ENCODE peak calls at places on chromosomes 6 and 20, in eight cellular contexts. One of them, this sample, is unnamed.

GRCh38 chr6:8705435-8706020 is 270.2 kb upstream of the SLC35B3 start:
- DNase-seq in astrocyte of the spinal cord: no peak
- DNase-seq in OCI-LY7: no peak
- DNase-seq in HFF-Myc: no peak
- DNase-seq in CD8-positive, alpha-beta T cell: no peak
- DNase-seq in omental fat pad: no peak
- DNase-seq in AG20443: no peak
- DNase-seq in effector memory CD8-positive, alpha-beta T cell: no peak
- DNase-seq in this sample: no peak

GRCh38 chr6:46325561-46326525 is 155.1 kb upstream of the ENPP5 start:
- DNase-seq in astrocyte of the spinal cord: peak; percentile 68
- DNase-seq in OCI-LY7: peak; percentile 7
- DNase-seq in HFF-Myc: peak; percentile 61
- DNase-seq in CD8-positive, alpha-beta T cell: no peak
- DNase-seq in omental fat pad: no peak
- DNase-seq in AG20443: peak; percentile 67
- DNase-seq in effector memory CD8-positive, alpha-beta T cell: peak; percentile 38
- DNase-seq in this sample: peak; percentile 55

GRCh38 chr6:169824021-169824420 is 72.6 kb downstream of the ERMARD start:
- DNase-seq in astrocyte of the spinal cord: no peak
- DNase-seq in OCI-LY7: no peak
- DNase-seq in HFF-Myc: no peak
- DNase-seq in CD8-positive, alpha-beta T cell: no peak
- DNase-seq in omental fat pad: no peak
- DNase-seq in AG20443: no peak
- DNase-seq in effector memory CD8-positive, alpha-beta T cell: no peak
- DNase-seq in this sample: no peak

GRCh38 chr6:20778460-20778859 is 244.2 kb downstream of the CDKAL1 start:
- DNase-seq in astrocyte of the spinal cord: no peak
- DNase-seq in OCI-LY7: no peak
- DNase-seq in HFF-Myc: no peak
- DNase-seq in CD8-positive, alpha-beta T cell: no peak
- DNase-seq in omental fat pad: no peak
- DNase-seq in AG20443: no peak
- DNase-seq in effector memory CD8-positive, alpha-beta T cell: no peak
- DNase-seq in this sample: no peak

GRCh38 chr6:41200901-41201783 is at the start of gene TREML2:
- DNase-seq in astrocyte of the spinal cord: no peak
- DNase-seq in OCI-LY7: peak; percentile 87
- DNase-seq in HFF-Myc: no peak
- DNase-seq in CD8-positive, alpha-beta T cell: no peak
- DNase-seq in omental fat pad: no peak
- DNase-seq in AG20443: no peak
- DNase-seq in effector memory CD8-positive, alpha-beta T cell: no peak
- DNase-seq in this sample: no peak

GRCh38 chr6:160112628-160113294 is 8.9 kb upstream of the SLC22A1 start:
- DNase-seq in astrocyte of the spinal cord: no peak
- DNase-seq in OCI-LY7: no peak
- DNase-seq in HFF-Myc: no peak
- DNase-seq in CD8-positive, alpha-beta T cell: no peak
- DNase-seq in omental fat pad: no peak
- DNase-seq in AG20443: no peak
- DNase-seq in effector memory CD8-positive, alpha-beta T cell: no peak
- DNase-seq in this sample: no peak

GRCh38 chr6:53466257-53466656 is 78.6 kb downstream of the GCLC start:
- DNase-seq in astrocyte of the spinal cord: no peak
- DNase-seq in OCI-LY7: no peak
- DNase-seq in HFF-Myc: no peak
- DNase-seq in CD8-positive, alpha-beta T cell: no peak
- DNase-seq in omental fat pad: no peak
- DNase-seq in AG20443: no peak
- DNase-seq in effector memory CD8-positive, alpha-beta T cell: no peak
- DNase-seq in this sample: no peak

GRCh38 chr6:16437984-16438383 is 199.6 kb downstream of the GMPR start:
- DNase-seq in astrocyte of the spinal cord: no peak
- DNase-seq in OCI-LY7: no peak
- DNase-seq in HFF-Myc: no peak
- DNase-seq in CD8-positive, alpha-beta T cell: peak; percentile 26
- DNase-seq in omental fat pad: no peak
- DNase-seq in AG20443: no peak
- DNase-seq in effector memory CD8-positive, alpha-beta T cell: peak; percentile 36
- DNase-seq in this sample: no peak

GRCh38 chr20:33676652-33677645 is 2.7 kb upstream of the NECAB3 start:
- DNase-seq in astrocyte of the spinal cord: no peak
- DNase-seq in OCI-LY7: no peak
- DNase-seq in HFF-Myc: no peak
- DNase-seq in CD8-positive, alpha-beta T cell: no peak
- DNase-seq in omental fat pad: no peak
- DNase-seq in AG20443: no peak
- DNase-seq in effector memory CD8-positive, alpha-beta T cell: no peak
- DNase-seq in this sample: no peak

GRCh38 chr6:126033696-126034095 is 47.4 kb downstream of the TRMT11 start:
- DNase-seq in astrocyte of the spinal cord: peak; percentile 92
- DNase-seq in OCI-LY7: peak; percentile 18
- DNase-seq in HFF-Myc: peak; percentile 82
- DNase-seq in CD8-positive, alpha-beta T cell: no peak
- DNase-seq in omental fat pad: no peak
- DNase-seq in AG20443: peak; percentile 83
- DNase-seq in effector memory CD8-positive, alpha-beta T cell: no peak
- DNase-seq in this sample: peak; percentile 87

GRCh38 chr6:148620579-148621298 is 126.1 kb upstream of the UST start:
- DNase-seq in astrocyte of the spinal cord: no peak
- DNase-seq in OCI-LY7: no peak
- DNase-seq in HFF-Myc: no peak
- DNase-seq in CD8-positive, alpha-beta T cell: no peak
- DNase-seq in omental fat pad: no peak
- DNase-seq in AG20443: no peak
- DNase-seq in effector memory CD8-positive, alpha-beta T cell: no peak
- DNase-seq in this sample: no peak

GRCh38 chr6:21845018-21845417 is 251.5 kb downstream of the SOX4 start:
- DNase-seq in astrocyte of the spinal cord: no peak
- DNase-seq in OCI-LY7: no peak
- DNase-seq in HFF-Myc: no peak
- DNase-seq in CD8-positive, alpha-beta T cell: no peak
- DNase-seq in omental fat pad: no peak
- DNase-seq in AG20443: peak; percentile 19
- DNase-seq in effector memory CD8-positive, alpha-beta T cell: no peak
- DNase-seq in this sample: no peak

GRCh38 chr20:22775256-22775655 is 190.9 kb upstream of the FOXA2 start:
- DNase-seq in astrocyte of the spinal cord: no peak
- DNase-seq in OCI-LY7: no peak
- DNase-seq in HFF-Myc: no peak
- DNase-seq in CD8-positive, alpha-beta T cell: no peak
- DNase-seq in omental fat pad: no peak
- DNase-seq in AG20443: no peak
- DNase-seq in effector memory CD8-positive, alpha-beta T cell: no peak
- DNase-seq in this sample: no peak

GRCh38 chr6:6649824-6650349 is 61.4 kb downstream of the LY86 start:
- DNase-seq in astrocyte of the spinal cord: no peak
- DNase-seq in OCI-LY7: no peak
- DNase-seq in HFF-Myc: no peak
- DNase-seq in CD8-positive, alpha-beta T cell: no peak
- DNase-seq in omental fat pad: no peak
- DNase-seq in AG20443: no peak
- DNase-seq in effector memory CD8-positive, alpha-beta T cell: no peak
- DNase-seq in this sample: no peak

GRCh38 chr20:17525650-17526049 is 5.5 kb downstream of the BFSP1 start:
- DNase-seq in astrocyte of the spinal cord: no peak
- DNase-seq in OCI-LY7: peak; percentile 48
- DNase-seq in HFF-Myc: no peak
- DNase-seq in CD8-positive, alpha-beta T cell: no peak
- DNase-seq in omental fat pad: no peak
- DNase-seq in AG20443: no peak
- DNase-seq in effector memory CD8-positive, alpha-beta T cell: peak; percentile 18
- DNase-seq in this sample: no peak

GRCh38 chr20:29876911-29877285 is 1380.6 kb upstream of the DEFB115 start:
- DNase-seq in astrocyte of the spinal cord: no peak
- DNase-seq in OCI-LY7: no peak
- DNase-seq in HFF-Myc: no peak
- DNase-seq in CD8-positive, alpha-beta T cell: no peak
- DNase-seq in omental fat pad: no peak
- DNase-seq in AG20443: no peak
- DNase-seq in effector memory CD8-positive, alpha-beta T cell: no peak
- DNase-seq in this sample: no peak

GRCh38 chr6:14426281-14426680 is 308.7 kb downstream of the CD83 start:
- DNase-seq in astrocyte of the spinal cord: no peak
- DNase-seq in OCI-LY7: no peak
- DNase-seq in HFF-Myc: no peak
- DNase-seq in CD8-positive, alpha-beta T cell: no peak
- DNase-seq in omental fat pad: no peak
- DNase-seq in AG20443: no peak
- DNase-seq in effector memory CD8-positive, alpha-beta T cell: no peak
- DNase-seq in this sample: no peak

GRCh38 chr20:17683218-17684076 is 1.4 kb upstream of the RRBP1 start:
- DNase-seq in astrocyte of the spinal cord: no peak
- DNase-seq in OCI-LY7: no peak
- DNase-seq in HFF-Myc: no peak
- DNase-seq in CD8-positive, alpha-beta T cell: no peak
- DNase-seq in omental fat pad: no peak
- DNase-seq in AG20443: no peak
- DNase-seq in effector memory CD8-positive, alpha-beta T cell: no peak
- DNase-seq in this sample: no peak

GRCh38 chr20:37179671-37180524 is 550 bp upstream of the MROH8 start:
- DNase-seq in astrocyte of the spinal cord: peak; percentile 56
- DNase-seq in OCI-LY7: peak; percentile 44
- DNase-seq in HFF-Myc: no peak
- DNase-seq in CD8-positive, alpha-beta T cell: no peak
- DNase-seq in omental fat pad: no peak
- DNase-seq in AG20443: peak; percentile 24
- DNase-seq in effector memory CD8-positive, alpha-beta T cell: no peak
- DNase-seq in this sample: peak; percentile 31

GRCh38 chr6:137589067-137589848 is 95.1 kb upstream of the OLIG3 start:
- DNase-seq in astrocyte of the spinal cord: peak; percentile 31
- DNase-seq in OCI-LY7: peak; percentile 81
- DNase-seq in HFF-Myc: peak; percentile 10
- DNase-seq in CD8-positive, alpha-beta T cell: peak; percentile 51
- DNase-seq in omental fat pad: no peak
- DNase-seq in AG20443: no peak
- DNase-seq in effector memory CD8-positive, alpha-beta T cell: peak; percentile 53
- DNase-seq in this sample: peak; percentile 6

GRCh38 chr6:8881663-8882062 is 446.3 kb upstream of the SLC35B3 start:
- DNase-seq in astrocyte of the spinal cord: no peak
- DNase-seq in OCI-LY7: no peak
- DNase-seq in HFF-Myc: no peak
- DNase-seq in CD8-positive, alpha-beta T cell: no peak
- DNase-seq in omental fat pad: no peak
- DNase-seq in AG20443: no peak
- DNase-seq in effector memory CD8-positive, alpha-beta T cell: no peak
- DNase-seq in this sample: no peak

GRCh38 chr20:20407891-20408805 is 40.2 kb downstream of the INSM1 start:
- DNase-seq in astrocyte of the spinal cord: no peak
- DNase-seq in OCI-LY7: no peak
- DNase-seq in HFF-Myc: peak; percentile 15
- DNase-seq in CD8-positive, alpha-beta T cell: no peak
- DNase-seq in omental fat pad: no peak
- DNase-seq in AG20443: peak; percentile 46
- DNase-seq in effector memory CD8-positive, alpha-beta T cell: no peak
- DNase-seq in this sample: peak; percentile 37

GRCh38 chr6:111792914-111793700 is 80.1 kb downstream of the FYN start:
- DNase-seq in astrocyte of the spinal cord: no peak
- DNase-seq in OCI-LY7: no peak
- DNase-seq in HFF-Myc: no peak
- DNase-seq in CD8-positive, alpha-beta T cell: no peak
- DNase-seq in omental fat pad: no peak
- DNase-seq in AG20443: no peak
- DNase-seq in effector memory CD8-positive, alpha-beta T cell: no peak
- DNase-seq in this sample: no peak

GRCh38 chr6:5135783-5136376 is 50.7 kb downstream of the PPP1R3G start:
- DNase-seq in astrocyte of the spinal cord: peak; percentile 36
- DNase-seq in OCI-LY7: peak; percentile 58
- DNase-seq in HFF-Myc: no peak
- DNase-seq in CD8-positive, alpha-beta T cell: peak; percentile 49
- DNase-seq in omental fat pad: no peak
- DNase-seq in AG20443: peak; percentile 31
- DNase-seq in effector memory CD8-positive, alpha-beta T cell: peak; percentile 39
- DNase-seq in this sample: no peak

GRCh38 chr6:157528931-157529653 is 148.1 kb downstream of the ZDHHC14 start:
- DNase-seq in astrocyte of the spinal cord: peak; percentile 13
- DNase-seq in OCI-LY7: no peak
- DNase-seq in HFF-Myc: no peak
- DNase-seq in CD8-positive, alpha-beta T cell: no peak
- DNase-seq in omental fat pad: no peak
- DNase-seq in AG20443: no peak
- DNase-seq in effector memory CD8-positive, alpha-beta T cell: no peak
- DNase-seq in this sample: no peak

GRCh38 chr6:114202389-114202788 is 140.4 kb downstream of the HS3ST5 start:
- DNase-seq in astrocyte of the spinal cord: no peak
- DNase-seq in OCI-LY7: no peak
- DNase-seq in HFF-Myc: no peak
- DNase-seq in CD8-positive, alpha-beta T cell: no peak
- DNase-seq in omental fat pad: no peak
- DNase-seq in AG20443: no peak
- DNase-seq in effector memory CD8-positive, alpha-beta T cell: no peak
- DNase-seq in this sample: no peak

GRCh38 chr6:11812439-11812838 is 33.8 kb upstream of the ADTRP start:
- DNase-seq in astrocyte of the spinal cord: no peak
- DNase-seq in OCI-LY7: no peak
- DNase-seq in HFF-Myc: no peak
- DNase-seq in CD8-positive, alpha-beta T cell: no peak
- DNase-seq in omental fat pad: no peak
- DNase-seq in AG20443: no peak
- DNase-seq in effector memory CD8-positive, alpha-beta T cell: no peak
- DNase-seq in this sample: no peak

GRCh38 chr6:34585108-34585507 is 29.0 kb upstream of the SPDEF start:
- DNase-seq in astrocyte of the spinal cord: no peak
- DNase-seq in OCI-LY7: no peak
- DNase-seq in HFF-Myc: no peak
- DNase-seq in CD8-positive, alpha-beta T cell: no peak
- DNase-seq in omental fat pad: no peak
- DNase-seq in AG20443: no peak
- DNase-seq in effector memory CD8-positive, alpha-beta T cell: no peak
- DNase-seq in this sample: no peak

GRCh38 chr6:4355241-4355640 is 219.9 kb upstream of the ECI2 start:
- DNase-seq in astrocyte of the spinal cord: peak; percentile 76
- DNase-seq in OCI-LY7: no peak
- DNase-seq in HFF-Myc: no peak
- DNase-seq in CD8-positive, alpha-beta T cell: no peak
- DNase-seq in omental fat pad: no peak
- DNase-seq in AG20443: peak; percentile 69
- DNase-seq in effector memory CD8-positive, alpha-beta T cell: no peak
- DNase-seq in this sample: peak; percentile 68

GRCh38 chr6:2127484-2127911 is 117.9 kb downstream of the GMDS start:
- DNase-seq in astrocyte of the spinal cord: no peak
- DNase-seq in OCI-LY7: no peak
- DNase-seq in HFF-Myc: no peak
- DNase-seq in CD8-positive, alpha-beta T cell: peak; percentile 41
- DNase-seq in omental fat pad: no peak
- DNase-seq in AG20443: no peak
- DNase-seq in effector memory CD8-positive, alpha-beta T cell: peak; percentile 22
- DNase-seq in this sample: no peak

GRCh38 chr6:30359276-30359675 is 14.3 kb downstream of the RPP21 start:
- DNase-seq in astrocyte of the spinal cord: no peak
- DNase-seq in OCI-LY7: no peak
- DNase-seq in HFF-Myc: no peak
- DNase-seq in CD8-positive, alpha-beta T cell: no peak
- DNase-seq in omental fat pad: no peak
- DNase-seq in AG20443: no peak
- DNase-seq in effector memory CD8-positive, alpha-beta T cell: no peak
- DNase-seq in this sample: no peak

GRCh38 chr6:108132863-108133262 is 33.0 kb upstream of the NR2E1 start:
- DNase-seq in astrocyte of the spinal cord: no peak
- DNase-seq in OCI-LY7: no peak
- DNase-seq in HFF-Myc: no peak
- DNase-seq in CD8-positive, alpha-beta T cell: no peak
- DNase-seq in omental fat pad: no peak
- DNase-seq in AG20443: no peak
- DNase-seq in effector memory CD8-positive, alpha-beta T cell: no peak
- DNase-seq in this sample: no peak

GRCh38 chr6:129140571-129140970 is 257.6 kb downstream of the LAMA2 start:
- DNase-seq in astrocyte of the spinal cord: peak; percentile 40
- DNase-seq in OCI-LY7: no peak
- DNase-seq in HFF-Myc: no peak
- DNase-seq in CD8-positive, alpha-beta T cell: no peak
- DNase-seq in omental fat pad: no peak
- DNase-seq in AG20443: peak; percentile 32
- DNase-seq in effector memory CD8-positive, alpha-beta T cell: no peak
- DNase-seq in this sample: peak; percentile 43